ENCODE peak calls at places on chromosome 15, in four cellular contexts. V, S, B and Y are unnamed samples. For H3K9me3, the result is how much of the 10 kb centered on the place peaks cover.

GRCh38 chr15:63065262-63066234 is 23.0 kb downstream of the TPM1 start:
- DNase-seq in V (no peak), S (no peak), B (no peak), Y (no peak)

GRCh38 chr15:62545392-62546227 is 380.5 kb upstream of the C2CD4B start:
- DNase-seq in V (no peak), S (peak), B (peak), Y (no peak)

GRCh38 chr15:29970402-29970695 is 112.4 kb upstream of the GOLGA8J start:
- DNase-seq in V (peak), S (no peak), B (no peak), Y (no peak)

GRCh38 chr15:80576519-80577090 is 118.5 kb upstream of the ABHD17C start:
- DNase-seq in V (no peak), S (no peak), B (no peak), Y (peak)

GRCh38 chr15:72532991-72533601 is 59.0 kb downstream of the ARIH1 start:
- DNase-seq in V (no peak), S (no peak), B (no peak), Y (no peak)

GRCh38 chr15:65371976-65372786 is 5.6 kb downstream of the IGDCC3 start:
- DNase-seq in V (no peak), S (no peak), B (no peak), Y (no peak)

GRCh38 chr15:36428102-36428845 is 151.2 kb upstream of the CDIN1 start:
- DNase-seq in V (peak), S (no peak), B (no peak), Y (no peak)

GRCh38 chr15:82663186-82663600 is 16.0 kb upstream of the CPEB1 start:
- DNase-seq in V (peak), S (no peak), B (peak), Y (no peak)

GRCh38 chr15:39095218-39095879 is 485.5 kb upstream of the THBS1 start:
- DNase-seq in V (no peak), S (no peak), B (no peak), Y (no peak)

GRCh38 chr15:35444557-35445204 is 101.3 kb downstream of the DPH6 start:
- DNase-seq in V (peak), S (no peak), B (no peak), Y (no peak)

GRCh38 chr15:42940527-42940926 is 19.9 kb upstream of the TTBK2 start:
- DNase-seq in V (no peak), S (no peak), B (no peak), Y (no peak)

GRCh38 chr15:66603301-66604179 is 37.7 kb upstream of the LCTL start:
- DNase-seq in V (peak), S (no peak), B (peak), Y (peak)

GRCh38 chr15:23447107-23447500 is at the start of gene GOLGA6L2:
- DNase-seq in V (no peak), S (no peak), B (no peak), Y (no peak)

GRCh38 chr15:70466305-70466704 is 297.1 kb downstream of the UACA start:
- DNase-seq in V (no peak), S (no peak), B (no peak), Y (no peak)
- TF ChIP-seq CTCF in V (no peak), S (no peak), B (no peak), Y (no peak)

DNA sequence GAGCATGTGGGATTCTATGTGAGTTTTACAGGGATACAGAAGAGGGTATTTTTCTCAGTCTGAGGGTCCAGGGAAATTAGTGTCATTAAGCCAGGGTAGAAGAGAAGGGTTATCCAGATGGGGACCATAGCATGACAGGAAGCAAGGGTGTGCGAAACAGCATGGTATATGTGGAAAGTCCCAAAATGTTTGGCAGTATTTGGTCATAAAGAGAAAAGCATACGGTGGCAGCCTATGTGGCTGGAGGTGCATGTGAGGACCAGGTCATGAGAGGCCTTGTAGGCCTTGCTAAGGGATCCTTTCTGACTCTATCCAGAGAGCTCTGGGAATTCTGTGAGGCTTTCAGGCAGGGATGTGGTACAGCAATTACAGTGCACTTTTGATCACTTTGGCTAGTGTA is 411.4 kb downstream of the AGBL1 start:
- DNase-seq in V (no peak), S (no peak), B (no peak), Y (no peak)
- H3K9me3 ChIP-seq in V (under half), S (under half), B (under half), Y (under half)

GRCh38 chr15:57281357-57281756 is 94.9 kb upstream of the CGNL1 start:
- DNase-seq in V (no peak), S (no peak), B (no peak), Y (no peak)

GRCh38 chr15:57285386-57285785 is 90.9 kb upstream of the CGNL1 start:
- DNase-seq in V (no peak), S (no peak), B (no peak), Y (no peak)

GRCh38 chr15:57286446-57287127 is 89.7 kb upstream of the CGNL1 start:
- DNase-seq in V (no peak), S (no peak), B (no peak), Y (no peak)

GRCh38 chr15:57283774-57284508 is 92.4 kb upstream of the CGNL1 start:
- DNase-seq in V (no peak), S (no peak), B (no peak), Y (no peak)

DNA sequence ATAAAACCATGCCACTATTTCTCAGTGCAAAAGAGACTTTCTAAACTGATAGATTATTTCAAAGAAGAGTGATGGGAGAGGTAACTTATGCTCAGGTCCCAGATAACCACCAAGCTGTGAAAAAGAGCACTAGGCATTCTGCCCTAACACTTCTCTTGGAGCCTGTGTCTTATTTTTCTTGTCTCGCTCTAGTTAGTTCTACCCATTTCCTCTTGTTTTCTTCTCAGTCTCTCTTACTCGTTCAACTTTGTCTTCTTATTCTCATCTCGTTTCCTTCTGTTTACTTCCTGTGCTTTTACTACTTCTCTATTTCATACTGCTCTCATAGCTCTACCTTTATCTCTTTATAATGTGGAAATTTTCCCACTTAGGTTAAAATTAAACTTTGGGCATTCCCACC is 91.8 kb upstream of the CGNL1 start:
- DNase-seq in V (no peak), S (no peak), B (no peak), Y (no peak)
- TF ChIP-seq POLR2AphosphoS5 in V (no peak), S (no peak), B (no peak), Y (no peak)

DNA sequence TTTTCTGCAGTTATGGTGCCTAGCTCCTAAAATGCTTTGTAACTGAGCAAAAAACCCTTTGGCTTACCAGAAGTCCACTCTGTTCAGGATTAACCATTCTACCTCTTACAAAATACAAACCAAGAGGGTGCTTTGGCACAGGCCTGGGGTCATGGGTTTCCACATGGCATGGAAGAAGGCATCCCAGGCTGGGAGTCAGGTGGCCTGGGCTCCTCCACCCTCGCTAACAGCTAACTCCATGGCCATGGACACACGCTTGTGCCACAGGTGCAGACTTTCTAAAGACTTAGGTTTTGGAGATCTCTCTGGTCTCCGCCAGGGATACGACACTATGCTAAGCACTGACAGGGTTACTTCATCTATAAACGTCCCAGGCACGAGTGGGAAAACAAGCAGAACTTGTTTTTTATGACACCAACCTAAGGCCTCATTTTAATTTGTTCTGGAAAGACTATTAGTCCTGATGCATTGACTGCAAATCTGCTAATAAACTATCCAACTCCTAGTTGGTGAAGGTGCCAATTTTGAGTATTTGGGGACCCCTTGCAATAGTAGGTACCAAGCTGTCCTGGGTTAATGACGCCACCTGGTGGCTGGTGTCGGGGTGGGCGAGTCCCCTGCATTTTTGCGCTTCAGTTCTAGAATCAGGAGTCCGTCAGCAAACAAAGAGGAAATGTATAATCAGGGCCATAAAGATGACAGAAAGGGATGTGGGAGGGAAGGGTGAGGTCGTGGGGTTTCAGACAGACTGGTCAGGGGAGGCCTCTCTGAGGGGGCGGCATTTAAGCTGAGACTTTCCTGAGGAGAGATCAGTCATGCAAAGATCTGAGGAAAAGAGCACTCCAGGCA is 10.3 kb upstream of the ALDH1A3 start:
- DNase-seq in V (no peak), S (no peak), B (no peak), Y (no peak)
- TF ChIP-seq CTCF in V (peak), S (no peak), B (no peak), Y (no peak)

DNA sequence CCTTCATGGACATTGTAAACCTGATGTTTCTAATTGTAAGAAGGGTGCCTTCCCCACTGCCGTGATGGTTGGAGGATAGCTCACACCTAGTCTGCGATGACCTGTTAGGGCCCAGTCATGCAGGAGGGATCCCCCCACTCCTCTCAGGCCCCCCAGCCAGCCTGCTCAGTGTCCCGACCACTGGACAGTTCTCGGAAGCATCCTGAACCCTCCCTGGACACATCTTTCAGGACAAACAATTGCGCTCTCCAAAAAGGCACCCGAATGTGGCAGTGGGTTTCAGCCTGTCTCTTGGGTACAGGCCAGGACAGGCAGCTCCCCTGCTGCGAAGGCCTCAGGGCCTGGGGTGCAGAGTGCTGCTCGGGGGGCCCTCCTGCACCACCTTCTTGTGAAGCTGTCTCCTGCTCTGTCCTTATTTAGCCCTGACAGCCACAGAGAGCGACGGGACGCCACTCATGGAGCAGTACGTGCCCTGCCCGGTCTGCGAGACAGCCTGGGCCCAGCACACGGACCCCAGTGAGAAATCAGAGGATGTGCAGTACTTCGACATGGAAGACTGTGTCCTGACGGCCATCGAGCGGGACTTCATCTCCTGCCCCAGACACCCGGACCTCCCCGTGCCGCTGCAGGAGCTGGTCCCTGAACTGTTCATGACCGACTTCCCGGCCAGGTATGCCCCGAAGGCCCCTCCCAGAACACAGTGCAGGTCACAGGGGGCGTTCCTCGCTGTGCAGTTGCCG is 132.3 kb downstream of the LRRK1 start:
- DNase-seq in V (no peak), S (no peak), B (no peak), Y (no peak)
- H3K9me3 ChIP-seq in V (under half), S (under half), B (under half), Y (under half)

GRCh38 chr15:33874156-33874555 is 94.1 kb upstream of the CHRM5 start:
- DNase-seq in V (no peak), S (no peak), B (no peak), Y (no peak)
- TF ChIP-seq POLR2AphosphoS5 in V (no peak), S (no peak), B (no peak), Y (no peak)

GRCh38 chr15:52652984-52653383 is 26.2 kb downstream of the ATOSA start:
- DNase-seq in V (no peak), S (no peak), B (no peak), Y (no peak)

GRCh38 chr15:52651868-52652267 is 27.3 kb downstream of the ATOSA start:
- DNase-seq in V (peak), S (no peak), B (peak), Y (peak)

GRCh38 chr15:52651114-52651513 is 28.1 kb downstream of the ATOSA start:
- DNase-seq in V (no peak), S (no peak), B (no peak), Y (no peak)

GRCh38 chr15:52652286-52652685 is 26.9 kb downstream of the ATOSA start:
- DNase-seq in V (no peak), S (no peak), B (no peak), Y (no peak)

GRCh38 chr15:52649686-52650085 is 29.5 kb downstream of the ATOSA start:
- DNase-seq in V (peak), S (no peak), B (no peak), Y (no peak)
- TF ChIP-seq CTCF in V (no peak), S (no peak), B (no peak), Y (no peak)

DNA sequence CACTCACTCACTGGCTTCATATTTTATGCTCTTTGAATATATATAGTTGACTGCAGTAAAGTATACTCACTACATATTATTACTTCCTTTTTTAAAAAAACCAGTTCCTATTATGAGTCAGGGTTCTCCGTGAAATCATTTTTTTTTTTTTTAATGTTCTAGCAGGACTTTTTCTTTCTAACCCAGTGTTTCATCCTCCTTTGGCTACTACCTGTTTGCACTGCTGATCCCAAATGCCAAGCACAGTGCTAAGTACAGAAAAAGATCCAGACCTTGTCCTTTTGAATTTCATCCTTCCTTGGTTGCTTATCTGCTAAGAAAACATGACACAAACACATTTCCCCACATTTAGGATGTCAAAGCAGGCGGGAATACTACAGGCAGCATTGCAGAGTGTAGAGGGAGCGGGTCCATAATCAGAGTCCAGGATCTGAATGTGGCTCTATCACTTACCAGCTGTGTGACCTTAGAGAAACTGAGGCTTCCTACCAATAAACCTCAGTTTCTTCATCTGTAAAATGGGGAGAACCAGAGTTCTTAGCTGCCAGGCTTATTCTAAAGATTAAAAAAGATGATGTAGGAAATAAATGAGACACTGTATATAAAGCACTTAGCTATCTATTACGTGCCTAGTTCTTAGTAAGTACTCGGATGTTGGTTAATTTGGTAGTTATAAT is 37.2 kb upstream of the ANPEP start:
- DNase-seq in V (peak), S (no peak), B (no peak), Y (no peak)
- H3K9me3 ChIP-seq in V (under half), S (under half), B (under half), Y (under half)

GRCh38 chr15:31362121-31362520 is 35.5 kb downstream of the KLF13 start:
- DNase-seq in V (no peak), S (no peak), B (no peak), Y (no peak)

GRCh38 chr15:31361764-31362120 is 35.1 kb downstream of the KLF13 start:
- DNase-seq in V (no peak), S (no peak), B (no peak), Y (no peak)

GRCh38 chr15:31359722-31360111 is 33.1 kb downstream of the KLF13 start:
- DNase-seq in V (no peak), S (no peak), B (no peak), Y (no peak)

GRCh38 chr15:31360158-31360561 is 33.5 kb downstream of the KLF13 start:
- DNase-seq in V (no peak), S (no peak), B (no peak), Y (no peak)

GRCh38 chr15:31360843-31361763 is 34.5 kb downstream of the KLF13 start:
- DNase-seq in V (no peak), S (no peak), B (peak), Y (peak)
- TF ChIP-seq POLR2AphosphoS5 in V (no peak), S (no peak), B (no peak), Y (peak)